ENCODE peak calls at places on chromosomes 7 and 10, in nine cellular contexts. X is stomach; E is heart left ventricle; C is body of pancreas; K is fibroblast of lung; B is ovary; M is CD8-positive, alpha-beta memory T cell; P is psoas muscle; G is naive thymus-derived CD4-positive, alpha-beta T cell. V is an unnamed sample. For H3K4me1, the result is how much of the 10 kb centered on the place peaks cover.

GRCh38 chr7:1811850-1812692 is 142.0 kb downstream of the ELFN1 start:
- DNase-seq in X (peak), E (no peak), C (peak), K (no peak), B (no peak), M (no peak), P (no peak), G (no peak), V (peak)

GRCh38 chr10:107834706-107835105 is 670.2 kb upstream of the SORCS1 start:
- DNase-seq in X (no peak), E (no peak), C (no peak), K (no peak), B (no peak), M (no peak), P (no peak), G (no peak), V (no peak)

GRCh38 chr10:48252354-48252650 is 22.2 kb downstream of the FRMPD2 start:
- DNase-seq in X (no peak), E (no peak), C (no peak), K (no peak), B (no peak), M (no peak), P (no peak), G (no peak), V (no peak)

GRCh38 chr7:32301427-32301826 is 188.8 kb downstream of the LSM5 start:
- DNase-seq in X (no peak), E (no peak), C (no peak), K (no peak), B (no peak), M (no peak), P (no peak), G (no peak), V (no peak)

GRCh38 chr7:157347217-157347904 is 10.6 kb downstream of the DNAJB6 start:
- DNase-seq in X (no peak), E (no peak), C (peak), K (peak), B (peak), M (no peak), P (peak), G (no peak), V (no peak)

GRCh38 chr7:28854750-28855074 is 103.4 kb downstream of the TRIL start:
- DNase-seq in X (no peak), E (no peak), C (no peak), K (no peak), B (no peak), M (no peak), P (no peak), G (no peak), V (no peak)

GRCh38 chr10:48651839-48652238 is 32.8 kb upstream of the WDFY4 start:
- DNase-seq in X (no peak), E (no peak), C (no peak), K (no peak), B (no peak), M (no peak), P (no peak), G (no peak), V (no peak)

GRCh38 chr10:130352291-130352645 is 216.1 kb downstream of the GLRX3 start:
- DNase-seq in X (no peak), E (no peak), C (no peak), K (no peak), B (no peak), M (no peak), P (no peak), G (no peak), V (no peak)

GRCh38 chr7:135541029-135541428 is 16.7 kb upstream of the NUP205 start:
- DNase-seq in X (no peak), E (no peak), C (no peak), K (no peak), B (no peak), M (no peak), P (no peak), G (no peak), V (no peak)

GRCh38 chr7:151503902-151504714 is 15.6 kb downstream of the RHEB start:
- DNase-seq in X (no peak), E (no peak), C (peak), K (peak), B (no peak), M (no peak), P (peak), G (no peak), V (no peak)

GRCh38 chr10:62560207-62560819 is 186.1 kb downstream of the ZNF365 start:
- DNase-seq in X (no peak), E (peak), C (no peak), K (peak), B (no peak), M (no peak), P (peak), G (no peak), V (no peak)

GRCh38 chr7:24995466-24995865 is 15.5 kb upstream of the OSBPL3 start:
- DNase-seq in X (no peak), E (no peak), C (no peak), K (no peak), B (no peak), M (no peak), P (no peak), G (no peak), V (no peak)

GRCh38 chr7:105133358-105133757 is 119.4 kb downstream of the KMT2E start:
- DNase-seq in X (no peak), E (no peak), C (no peak), K (no peak), B (no peak), M (no peak), P (no peak), G (no peak), V (no peak)

GRCh38 chr7:108079291-108080057 is 50.7 kb downstream of the LAMB4 start:
- DNase-seq in X (no peak), E (no peak), C (no peak), K (peak), B (no peak), M (no peak), P (no peak), G (no peak), V (no peak)

GRCh38 chr7:112594397-112594796 is 113.6 kb downstream of the LSMEM1 start:
- DNase-seq in X (no peak), E (no peak), C (no peak), K (peak), B (no peak), M (no peak), P (no peak), G (no peak), V (no peak)

GRCh38 chr7:8147760-8148463 is 114.1 kb downstream of the ICA1 start:
- DNase-seq in X (no peak), E (peak), C (no peak), K (no peak), B (no peak), M (no peak), P (no peak), G (no peak), V (no peak)

GRCh38 chr7:8147004-8147403 is 115.0 kb downstream of the ICA1 start:
- DNase-seq in X (no peak), E (no peak), C (no peak), K (no peak), B (no peak), M (no peak), P (no peak), G (no peak), V (no peak)

GRCh38 chr7:8143151-8143874 is 118.7 kb downstream of the ICA1 start:
- DNase-seq in X (no peak), E (no peak), C (no peak), K (no peak), B (no peak), M (no peak), P (no peak), G (no peak), V (no peak)

GRCh38 chr7:8144856-8145255 is 117.1 kb downstream of the ICA1 start:
- DNase-seq in X (no peak), E (no peak), C (no peak), K (no peak), B (no peak), M (no peak), P (no peak), G (no peak), V (no peak)

GRCh38 chr7:8146156-8146555 is 115.8 kb downstream of the ICA1 start:
- DNase-seq in X (no peak), E (no peak), C (no peak), K (no peak), B (no peak), M (no peak), P (no peak), G (no peak), V (no peak)
- H3K4me1 ChIP-seq in X (under half), E (under half), C (under half), K (under half), B (under half), M (under half), P (under half), G (under half), V (half or more)

GRCh38 chr10:37975407-37975991 is 948 bp downstream of the ZNF25 start:
- DNase-seq in X (no peak), E (no peak), C (no peak), K (peak), B (no peak), M (no peak), P (no peak), G (peak), V (no peak)
- H3K4me3 ChIP-seq in X (peak), E (peak), C (peak), K (peak), B (peak), M (peak), P (peak), G (peak), V (peak)

GRCh38 chr10:131924982-131925649 is 24.3 kb downstream of the PPP2R2D start:
- DNase-seq in X (no peak), E (no peak), C (no peak), K (no peak), B (no peak), M (no peak), P (no peak), G (no peak), V (no peak)
- H3K4me1 ChIP-seq in X (under half), E (under half), C (under half), K (under half), B (under half), M (under half), P (under half), G (under half), V (under half)

GRCh38 chr10:125967533-125967932 is 71.2 kb downstream of the FANK1 start:
- DNase-seq in X (no peak), E (no peak), C (no peak), K (no peak), B (no peak), M (no peak), P (no peak), G (no peak), V (no peak)
- H3K4me3 ChIP-seq in X (no peak), E (no peak), C (no peak), K (no peak), B (no peak), M (no peak), P (no peak), G (no peak), V (no peak)

DNA sequence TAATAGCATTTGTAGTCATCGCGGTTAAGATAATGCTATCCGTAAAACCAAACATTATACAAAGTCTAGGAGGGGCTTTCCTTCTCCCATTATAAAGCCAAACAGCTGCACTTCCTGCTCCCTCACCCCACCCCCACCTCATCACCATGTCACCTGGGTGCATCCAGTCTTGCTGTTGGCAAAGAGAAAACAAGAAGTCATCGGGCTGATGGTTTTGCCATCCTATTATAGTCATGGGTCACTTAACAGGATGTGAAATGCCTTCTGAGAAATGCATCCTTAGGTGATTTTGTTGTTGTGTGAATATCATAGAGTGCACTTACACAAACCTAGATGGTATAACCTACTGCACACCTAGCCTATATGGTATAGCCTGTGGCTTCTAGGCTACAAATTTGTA is 157.0 kb downstream of the BMPER start:
- DNase-seq in X (no peak), E (no peak), C (no peak), K (no peak), B (no peak), M (no peak), P (no peak), G (no peak), V (no peak)
- H3K4me1 ChIP-seq in X (under half), E (under half), C (under half), K (under half), B (under half), M (under half), P (under half), G (under half), V (under half)

DNA sequence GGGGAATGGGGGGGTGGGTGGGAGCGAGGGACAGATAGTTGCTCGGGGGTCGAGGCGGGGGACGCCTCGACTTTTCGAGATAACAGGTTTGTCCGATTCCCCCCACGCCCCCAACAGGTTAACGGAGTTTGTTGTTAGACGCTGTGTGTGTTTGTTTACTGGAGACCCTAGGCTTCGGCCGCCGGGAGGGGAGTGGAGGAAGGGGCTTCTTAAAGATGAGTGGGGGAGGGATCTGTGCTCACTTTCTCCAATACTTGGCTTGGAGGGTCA is 846 bp downstream of the SORCS3 start:
- DNase-seq in X (no peak), E (no peak), C (no peak), K (no peak), B (no peak), M (no peak), P (no peak), G (no peak), V (no peak)
- H3K4me3 ChIP-seq in X (peak), E (no peak), C (no peak), K (no peak), B (no peak), M (no peak), P (no peak), G (no peak), V (no peak)

GRCh38 chr7:37448637-37449331 is at the start of gene ELMO1:
- DNase-seq in X (peak), E (peak), C (peak), K (peak), B (peak), M (peak), P (peak), G (peak), V (peak)

GRCh38 chr7:37448057-37448636 is 517 bp downstream of the ELMO1 start:
- DNase-seq in X (no peak), E (peak), C (no peak), K (no peak), B (no peak), M (peak), P (no peak), G (no peak), V (no peak)

GRCh38 chr7:37445064-37445723 is 3.5 kb downstream of the ELMO1 start:
- DNase-seq in X (no peak), E (no peak), C (no peak), K (no peak), B (no peak), M (no peak), P (no peak), G (no peak), V (peak)

GRCh38 chr7:37446371-37446770 is 2.3 kb downstream of the ELMO1 start:
- DNase-seq in X (no peak), E (no peak), C (no peak), K (no peak), B (no peak), M (no peak), P (no peak), G (no peak), V (no peak)

GRCh38 chr7:37445800-37446199 is 2.9 kb downstream of the ELMO1 start:
- DNase-seq in X (no peak), E (no peak), C (no peak), K (no peak), B (no peak), M (no peak), P (no peak), G (no peak), V (no peak)
- H3K4me1 ChIP-seq in X (under half), E (half or more), C (under half), K (under half), B (under half), M (under half), P (under half), G (half or more), V (under half)

V was measured in CD4-positive, CD25-positive, alpha-beta regulatory T cell.